ENCODE peak calls at places on chromosomes 3 and 15, in five cellular contexts. B, W, M, G and L are unnamed samples.

GRCh38 chr15:70856884-70857546 is 3.1 kb upstream of the LARP6 start:
- DNase-seq in W (no peak), M (no peak), G (no peak), B (peak), L (no peak)

GRCh38 chr3:41041457-41041856 is 157.8 kb upstream of the CTNNB1 start:
- DNase-seq in M (no peak), B (no peak), W (no peak), G (no peak), L (no peak)

GRCh38 chr3:190027116-190027515 is 93.6 kb downstream of the P3H2 start:
- DNase-seq in B (no peak), G (no peak), M (no peak), W (no peak), L (no peak)

GRCh38 chr3:42526616-42527367 is 24.3 kb downstream of the VIPR1 start:
- DNase-seq in B (no peak), W (no peak), M (no peak), G (peak), L (peak)

GRCh38 chr3:50396502-50396901 is 37.2 kb upstream of the TMEM115 start:
- DNase-seq in G (no peak), W (no peak), B (no peak), M (no peak), L (no peak)

GRCh38 chr15:40846846-40847224 is 3.0 kb downstream of the SPINT1 start:
- DNase-seq in M (no peak), W (no peak), B (no peak), G (no peak), L (no peak)

GRCh38 chr3:43379343-43379742 is 93.0 kb downstream of the SNRK start:
- DNase-seq in G (no peak), B (no peak), M (no peak), W (no peak), L (no peak)

GRCh38 chr3:124629492-124629891 is 100.8 kb upstream of the UMPS start:
- DNase-seq in G (no peak), W (no peak), B (no peak), M (no peak), L (no peak)

GRCh38 chr3:15499536-15499935 is 22.0 kb downstream of the COLQ start:
- DNase-seq in W (no peak), B (no peak), G (no peak), M (no peak), L (no peak)

GRCh38 chr15:99729920-99730319 is 3.3 kb downstream of the LYSMD4 start:
- DNase-seq in M (no peak), B (peak), W (no peak), G (peak), L (no peak)